ENCODE peak calls at places on chromosomes 5 and 9, in six cellular contexts. One of them, this sample, is unnamed.

GRCh38 chr5:8825161-8825757 is 720.6 kb downstream of the SEMA5A start:
- DNase-seq in fibroblast of mammary gland: peak; percentile 45
- DNase-seq in CD8-positive, alpha-beta T cell: no peak
- DNase-seq in IMR-90: peak; percentile 40
- DNase-seq in PC-9: no peak
- DNase-seq in cardiac fibroblast: peak; percentile 59
- DNase-seq in this sample: no peak

GRCh38 chr5:181071257-181071656 is 31.2 kb downstream of the BTNL9 start:
- DNase-seq in fibroblast of mammary gland: no peak
- DNase-seq in CD8-positive, alpha-beta T cell: no peak
- DNase-seq in IMR-90: no peak
- DNase-seq in PC-9: no peak
- DNase-seq in cardiac fibroblast: no peak
- DNase-seq in this sample: no peak

GRCh38 chr5:114649878-114650277 is 288.0 kb downstream of the KCNN2 start:
- DNase-seq in fibroblast of mammary gland: no peak
- DNase-seq in CD8-positive, alpha-beta T cell: no peak
- DNase-seq in IMR-90: no peak
- DNase-seq in PC-9: no peak
- DNase-seq in cardiac fibroblast: no peak
- DNase-seq in this sample: no peak

GRCh38 chr5:140042551-140043507 is at the start of gene NRG2:
- DNase-seq in fibroblast of mammary gland: peak; percentile 42
- DNase-seq in CD8-positive, alpha-beta T cell: peak; percentile 57
- DNase-seq in IMR-90: peak; percentile 7
- DNase-seq in PC-9: peak; percentile 23
- DNase-seq in cardiac fibroblast: peak; percentile 45
- DNase-seq in this sample: peak; percentile 89

GRCh38 chr5:83072946-83073345 is 4.2 kb downstream of the TMEM167A start:
- DNase-seq in fibroblast of mammary gland: no peak
- DNase-seq in CD8-positive, alpha-beta T cell: no peak
- DNase-seq in IMR-90: no peak
- DNase-seq in PC-9: no peak
- DNase-seq in cardiac fibroblast: no peak
- DNase-seq in this sample: no peak

GRCh38 chr9:112046181-112046580 is 128.9 kb downstream of the SUSD1 start:
- DNase-seq in fibroblast of mammary gland: peak; percentile 87
- DNase-seq in CD8-positive, alpha-beta T cell: no peak
- DNase-seq in IMR-90: peak; percentile 86
- DNase-seq in PC-9: no peak
- DNase-seq in cardiac fibroblast: peak; percentile 92
- DNase-seq in this sample: no peak

GRCh38 chr5:106873558-106873957 is 797.2 kb downstream of the EFNA5 start:
- DNase-seq in fibroblast of mammary gland: no peak
- DNase-seq in CD8-positive, alpha-beta T cell: no peak
- DNase-seq in IMR-90: no peak
- DNase-seq in PC-9: no peak
- DNase-seq in cardiac fibroblast: peak; percentile 13
- DNase-seq in this sample: no peak

GRCh38 chr9:135299651-135300345 is 179.8 kb upstream of the PPP1R26 start:
- DNase-seq in fibroblast of mammary gland: no peak
- DNase-seq in CD8-positive, alpha-beta T cell: no peak
- DNase-seq in IMR-90: no peak
- DNase-seq in PC-9: no peak
- DNase-seq in cardiac fibroblast: no peak
- DNase-seq in this sample: no peak

GRCh38 chr5:52987711-52988329 is 1.3 kb upstream of the ITGA2 start:
- DNase-seq in fibroblast of mammary gland: peak; percentile 64
- DNase-seq in CD8-positive, alpha-beta T cell: no peak
- DNase-seq in IMR-90: peak; percentile 68
- DNase-seq in PC-9: peak; percentile 72
- DNase-seq in cardiac fibroblast: peak; percentile 71
- DNase-seq in this sample: no peak

GRCh38 chr5:57311251-57311650 is 137.4 kb downstream of the GPBP1 start:
- DNase-seq in fibroblast of mammary gland: no peak
- DNase-seq in CD8-positive, alpha-beta T cell: no peak
- DNase-seq in IMR-90: no peak
- DNase-seq in PC-9: no peak
- DNase-seq in cardiac fibroblast: no peak
- DNase-seq in this sample: no peak

GRCh38 chr5:104179057-104179456 is 616.5 kb upstream of the NUDT12 start:
- DNase-seq in fibroblast of mammary gland: peak; percentile 58
- DNase-seq in CD8-positive, alpha-beta T cell: no peak
- DNase-seq in IMR-90: peak; percentile 63
- DNase-seq in PC-9: peak; percentile 33
- DNase-seq in cardiac fibroblast: peak; percentile 77
- DNase-seq in this sample: no peak

GRCh38 chr5:1142886-1143669 is 31.2 kb upstream of the SLC12A7 start:
- DNase-seq in fibroblast of mammary gland: no peak
- DNase-seq in CD8-positive, alpha-beta T cell: no peak
- DNase-seq in IMR-90: no peak
- DNase-seq in PC-9: no peak
- DNase-seq in cardiac fibroblast: no peak
- DNase-seq in this sample: peak; percentile 12

GRCh38 chr9:27665121-27665520 is 91.8 kb upstream of the C9orf72 start:
- DNase-seq in fibroblast of mammary gland: no peak
- DNase-seq in CD8-positive, alpha-beta T cell: no peak
- DNase-seq in IMR-90: no peak
- DNase-seq in PC-9: no peak
- DNase-seq in cardiac fibroblast: no peak
- DNase-seq in this sample: no peak

GRCh38 chr9:129553277-129553676 is 67.6 kb downstream of the C9orf50 start:
- DNase-seq in fibroblast of mammary gland: no peak
- DNase-seq in CD8-positive, alpha-beta T cell: no peak
- DNase-seq in IMR-90: no peak
- DNase-seq in PC-9: no peak
- DNase-seq in cardiac fibroblast: no peak
- DNase-seq in this sample: no peak
- TF ChIP-seq CTCF in fibroblast of mammary gland: no peak
- TF ChIP-seq CTCF in CD8-positive, alpha-beta T cell: no peak
- TF ChIP-seq CTCF in IMR-90: no peak
- TF ChIP-seq CTCF in PC-9: no peak
- TF ChIP-seq CTCF in cardiac fibroblast: no peak
- TF ChIP-seq CTCF in this sample: no peak

GRCh38 chr9:130408669-130409068 is 36.1 kb upstream of the ASS1 start:
- DNase-seq in fibroblast of mammary gland: no peak
- DNase-seq in CD8-positive, alpha-beta T cell: no peak
- DNase-seq in IMR-90: no peak
- DNase-seq in PC-9: no peak
- DNase-seq in cardiac fibroblast: no peak
- DNase-seq in this sample: no peak
- TF ChIP-seq CTCF in fibroblast of mammary gland: no peak
- TF ChIP-seq CTCF in CD8-positive, alpha-beta T cell: no peak
- TF ChIP-seq CTCF in IMR-90: no peak
- TF ChIP-seq CTCF in PC-9: no peak
- TF ChIP-seq CTCF in cardiac fibroblast: no peak
- TF ChIP-seq CTCF in this sample: no peak

GRCh38 chr9:105413486-105414068 is 34.3 kb upstream of the FSD1L start:
- DNase-seq in fibroblast of mammary gland: peak; percentile 66
- DNase-seq in CD8-positive, alpha-beta T cell: no peak
- DNase-seq in IMR-90: peak; percentile 53
- DNase-seq in PC-9: peak; percentile 36
- DNase-seq in cardiac fibroblast: peak; percentile 45
- DNase-seq in this sample: no peak
- TF ChIP-seq CTCF in fibroblast of mammary gland: peak; percentile 52
- TF ChIP-seq CTCF in CD8-positive, alpha-beta T cell: no peak
- TF ChIP-seq CTCF in IMR-90: peak; percentile 42
- TF ChIP-seq CTCF in PC-9: peak; percentile 47
- TF ChIP-seq CTCF in cardiac fibroblast: peak; percentile 34
- TF ChIP-seq CTCF in this sample: no peak

GRCh38 chr5:148830220-148830619 is 3.8 kb downstream of the ADRB2 start:
- DNase-seq in fibroblast of mammary gland: no peak
- DNase-seq in CD8-positive, alpha-beta T cell: no peak
- DNase-seq in IMR-90: no peak
- DNase-seq in PC-9: no peak
- DNase-seq in cardiac fibroblast: no peak
- DNase-seq in this sample: no peak

GRCh38 chr5:148829734-148830133 is 3.3 kb downstream of the ADRB2 start:
- DNase-seq in fibroblast of mammary gland: no peak
- DNase-seq in CD8-positive, alpha-beta T cell: no peak
- DNase-seq in IMR-90: no peak
- DNase-seq in PC-9: no peak
- DNase-seq in cardiac fibroblast: no peak
- DNase-seq in this sample: no peak

GRCh38 chr5:148829248-148829594 is 2.8 kb downstream of the ADRB2 start:
- DNase-seq in fibroblast of mammary gland: no peak
- DNase-seq in CD8-positive, alpha-beta T cell: no peak
- DNase-seq in IMR-90: no peak
- DNase-seq in PC-9: no peak
- DNase-seq in cardiac fibroblast: no peak
- DNase-seq in this sample: no peak

GRCh38 chr5:148827723-148828122 is 1.3 kb downstream of the ADRB2 start:
- DNase-seq in fibroblast of mammary gland: no peak
- DNase-seq in CD8-positive, alpha-beta T cell: no peak
- DNase-seq in IMR-90: peak; percentile 18
- DNase-seq in PC-9: no peak
- DNase-seq in cardiac fibroblast: no peak
- DNase-seq in this sample: no peak

DNA sequence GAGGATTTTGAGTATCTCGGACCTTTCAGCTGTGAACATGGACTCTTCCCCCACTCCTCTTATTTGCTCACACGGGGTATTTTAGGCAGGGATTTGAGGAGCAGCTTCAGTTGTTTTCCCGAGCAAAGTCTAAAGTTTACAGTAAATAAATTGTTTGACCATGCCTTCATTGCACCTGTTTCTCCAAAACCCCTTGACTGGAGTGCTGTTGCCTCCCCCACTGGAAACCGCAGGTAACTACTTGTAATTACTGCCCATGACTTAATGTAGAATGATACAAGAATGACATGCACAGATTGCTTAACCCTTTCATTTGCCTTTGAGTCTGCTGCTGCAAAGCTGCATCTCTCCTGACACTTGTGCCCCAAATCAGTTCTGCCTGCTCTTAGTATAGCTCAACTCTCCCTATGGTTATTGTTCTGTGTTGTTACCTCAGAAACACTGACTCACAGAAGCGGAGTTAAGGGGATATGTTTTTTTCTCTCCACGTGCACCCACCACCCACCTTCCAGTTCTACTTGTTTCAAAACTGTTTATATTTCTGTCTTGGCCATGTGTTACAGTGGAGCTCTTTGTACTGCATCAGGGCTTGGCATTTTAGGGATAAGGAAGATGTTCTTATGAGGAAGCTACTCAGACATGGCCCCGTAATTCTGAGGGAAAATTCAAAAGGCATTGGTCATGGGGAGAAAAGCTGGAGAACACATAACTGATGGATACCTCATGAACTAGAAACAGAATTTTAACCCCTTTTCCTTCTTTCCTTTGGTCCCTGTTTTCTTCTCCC is 2.2 kb downstream of the ADRB2 start:
- DNase-seq in fibroblast of mammary gland: no peak
- DNase-seq in CD8-positive, alpha-beta T cell: no peak
- DNase-seq in IMR-90: peak; percentile 38
- DNase-seq in PC-9: no peak
- DNase-seq in cardiac fibroblast: no peak
- DNase-seq in this sample: no peak
- TF ChIP-seq CTCF in fibroblast of mammary gland: no peak
- TF ChIP-seq CTCF in CD8-positive, alpha-beta T cell: no peak
- TF ChIP-seq CTCF in IMR-90: no peak
- TF ChIP-seq CTCF in PC-9: peak; percentile 53
- TF ChIP-seq CTCF in cardiac fibroblast: no peak
- TF ChIP-seq CTCF in this sample: no peak

GRCh38 chr9:80285325-80285724 is 713.6 kb downstream of the TLE4 start:
- DNase-seq in fibroblast of mammary gland: peak; percentile 2
- DNase-seq in CD8-positive, alpha-beta T cell: no peak
- DNase-seq in IMR-90: peak; percentile 7
- DNase-seq in PC-9: no peak
- DNase-seq in cardiac fibroblast: peak; percentile 57
- DNase-seq in this sample: no peak
- TF ChIP-seq CTCF in fibroblast of mammary gland: peak; percentile 9
- TF ChIP-seq CTCF in CD8-positive, alpha-beta T cell: no peak
- TF ChIP-seq CTCF in IMR-90: peak; percentile 32
- TF ChIP-seq CTCF in PC-9: peak; percentile 40
- TF ChIP-seq CTCF in cardiac fibroblast: peak; percentile 27
- TF ChIP-seq CTCF in this sample: no peak

DNA sequence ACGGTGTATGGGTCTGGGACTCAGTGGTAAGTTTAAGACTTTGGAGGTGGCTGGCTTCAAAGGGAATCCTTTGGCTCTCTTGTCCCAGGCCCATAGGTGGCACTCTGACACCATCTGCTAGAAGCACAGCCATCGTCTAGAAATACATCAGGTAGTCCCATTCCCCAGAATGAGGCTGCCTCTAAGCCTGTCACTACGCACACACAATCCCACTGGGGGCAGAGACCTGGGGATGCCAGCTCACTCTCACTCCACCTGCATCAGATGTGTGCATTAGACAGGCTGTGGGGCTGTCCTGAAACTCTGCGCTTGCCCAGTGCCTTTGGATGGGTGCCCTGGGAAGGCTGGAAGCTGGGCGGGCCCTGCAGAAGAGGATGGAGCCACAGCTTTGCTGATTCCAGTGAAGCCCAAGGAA is 127.5 kb upstream of the PANK3 start:
- DNase-seq in fibroblast of mammary gland: peak; percentile 35
- DNase-seq in CD8-positive, alpha-beta T cell: no peak
- DNase-seq in IMR-90: peak; percentile 47
- DNase-seq in PC-9: peak; percentile 25
- DNase-seq in cardiac fibroblast: peak; percentile 64
- DNase-seq in this sample: peak; percentile 61
- TF ChIP-seq CTCF in fibroblast of mammary gland: peak; percentile 51
- TF ChIP-seq CTCF in CD8-positive, alpha-beta T cell: no peak
- TF ChIP-seq CTCF in IMR-90: peak; percentile 64
- TF ChIP-seq CTCF in PC-9: peak; percentile 49
- TF ChIP-seq CTCF in cardiac fibroblast: peak; percentile 85
- TF ChIP-seq CTCF in this sample: peak; percentile 19

GRCh38 chr5:149545327-149545726 is 5.9 kb downstream of the CSNK1A1 start:
- DNase-seq in fibroblast of mammary gland: no peak
- DNase-seq in CD8-positive, alpha-beta T cell: no peak
- DNase-seq in IMR-90: no peak
- DNase-seq in PC-9: no peak
- DNase-seq in cardiac fibroblast: no peak
- DNase-seq in this sample: no peak
- TF ChIP-seq CTCF in fibroblast of mammary gland: no peak
- TF ChIP-seq CTCF in CD8-positive, alpha-beta T cell: no peak
- TF ChIP-seq CTCF in IMR-90: no peak
- TF ChIP-seq CTCF in PC-9: no peak
- TF ChIP-seq CTCF in cardiac fibroblast: no peak
- TF ChIP-seq CTCF in this sample: no peak

GRCh38 chr9:19119241-19119640 is 8.1 kb downstream of the PLIN2 start:
- DNase-seq in fibroblast of mammary gland: no peak
- DNase-seq in CD8-positive, alpha-beta T cell: no peak
- DNase-seq in IMR-90: no peak
- DNase-seq in PC-9: no peak
- DNase-seq in cardiac fibroblast: no peak
- DNase-seq in this sample: no peak

GRCh38 chr9:19117039-19117716 is 10.1 kb downstream of the PLIN2 start:
- DNase-seq in fibroblast of mammary gland: peak; percentile 74
- DNase-seq in CD8-positive, alpha-beta T cell: no peak
- DNase-seq in IMR-90: no peak
- DNase-seq in PC-9: no peak
- DNase-seq in cardiac fibroblast: no peak
- DNase-seq in this sample: no peak

GRCh38 chr9:19122490-19123042 is 4.7 kb downstream of the PLIN2 start:
- DNase-seq in fibroblast of mammary gland: no peak
- DNase-seq in CD8-positive, alpha-beta T cell: no peak
- DNase-seq in IMR-90: no peak
- DNase-seq in PC-9: no peak
- DNase-seq in cardiac fibroblast: no peak
- DNase-seq in this sample: no peak

GRCh38 chr9:19120846-19121245 is 6.4 kb downstream of the PLIN2 start:
- DNase-seq in fibroblast of mammary gland: no peak
- DNase-seq in CD8-positive, alpha-beta T cell: no peak
- DNase-seq in IMR-90: no peak
- DNase-seq in PC-9: no peak
- DNase-seq in cardiac fibroblast: no peak
- DNase-seq in this sample: no peak

GRCh38 chr9:19119801-19120440 is 7.4 kb downstream of the PLIN2 start:
- DNase-seq in fibroblast of mammary gland: no peak
- DNase-seq in CD8-positive, alpha-beta T cell: no peak
- DNase-seq in IMR-90: no peak
- DNase-seq in PC-9: no peak
- DNase-seq in cardiac fibroblast: no peak
- DNase-seq in this sample: no peak
- TF ChIP-seq CTCF in fibroblast of mammary gland: no peak
- TF ChIP-seq CTCF in CD8-positive, alpha-beta T cell: no peak
- TF ChIP-seq CTCF in IMR-90: no peak
- TF ChIP-seq CTCF in PC-9: no peak
- TF ChIP-seq CTCF in cardiac fibroblast: no peak
- TF ChIP-seq CTCF in this sample: no peak